ENCODE peak calls at places on chromosomes 11 and 22, in six cellular contexts. Z is IMR-90, F is RWPE2, I is choroid plexus epithelial cell, B is left ventricle myocardium inferior, Y is GM23338. P is an unnamed sample.

GRCh38 chr11:94776351-94777321 is 8.5 kb downstream of the AMOTL1 start:
- DNase-seq in Z (peak), F (no peak), I (peak), B (no peak), Y (no peak), P (no peak)

GRCh38 chr11:12363373-12363772 is 14.0 kb upstream of the PARVA start:
- DNase-seq in Z (no peak), F (no peak), I (no peak), B (no peak), Y (no peak), P (peak)

GRCh38 chr11:104776501-104777170 is 121.6 kb downstream of the CASP12 start:
- DNase-seq in Z (peak), F (no peak), I (peak), B (no peak), Y (no peak), P (no peak)

GRCh38 chr11:73402834-73403185 is 26.6 kb downstream of the RELT start:
- DNase-seq in Z (no peak), F (no peak), I (peak), B (no peak), Y (no peak), P (no peak)

GRCh38 chr11:125429174-125429707 is 66.8 kb downstream of the FEZ1 start:
- DNase-seq in Z (peak), F (no peak), I (peak), B (peak), Y (peak), P (peak)

GRCh38 chr11:21866781-21867180 is 326.1 kb upstream of the ANO5 start:
- DNase-seq in Z (no peak), F (no peak), I (no peak), B (no peak), Y (no peak), P (no peak)

GRCh38 chr11:27370374-27370773 is 7.4 kb upstream of the CCDC34 start:
- DNase-seq in Z (peak), F (no peak), I (no peak), B (no peak), Y (peak), P (no peak)

GRCh38 chr22:37126383-37126782 is 16.9 kb upstream of the TMPRSS6 start:
- DNase-seq in Z (no peak), F (no peak), I (no peak), B (no peak), Y (peak), P (no peak)

GRCh38 chr11:45646275-45646970 is 19.0 kb downstream of the CHST1 start:
- DNase-seq in Z (peak), F (no peak), I (peak), B (no peak), Y (peak), P (peak)

GRCh38 chr22:47082505-47082904 is 320.1 kb downstream of the TBC1D22A start:
- DNase-seq in Z (no peak), F (no peak), I (no peak), B (no peak), Y (no peak), P (no peak)

GRCh38 chr11:75668508-75669297 is at the start of gene MAP6:
- DNase-seq in Z (no peak), F (no peak), I (no peak), B (peak), Y (peak), P (peak)

GRCh38 chr11:42315846-42316245 is 856.4 kb upstream of the LRRC4C start:
- DNase-seq in Z (no peak), F (no peak), I (peak), B (no peak), Y (no peak), P (no peak)

GRCh38 chr11:3006505-3007260 is 14.6 kb upstream of the NAP1L4 start:
- DNase-seq in Z (no peak), F (no peak), I (no peak), B (no peak), Y (no peak), P (peak)

GRCh38 chr22:27663812-27664211 is 137.7 kb downstream of the MN1 start:
- DNase-seq in Z (peak), F (no peak), I (no peak), B (no peak), Y (no peak), P (no peak)

GRCh38 chr11:45650166-45651095 is 15.0 kb downstream of the CHST1 start:
- DNase-seq in Z (no peak), F (no peak), I (no peak), B (no peak), Y (no peak), P (peak)

GRCh38 chr22:30562391-30562790 is 12.1 kb downstream of the GAL3ST1 start:
- DNase-seq in Z (no peak), F (no peak), I (no peak), B (no peak), Y (no peak), P (peak)

GRCh38 chr11:122756417-122756816 is 81.9 kb upstream of the CRTAM start:
- DNase-seq in Z (no peak), F (no peak), I (no peak), B (peak), Y (no peak), P (no peak)

GRCh38 chr11:84313830-84314359 is 1027.7 kb upstream of the CCDC90B start:
- DNase-seq in Z (no peak), F (no peak), I (peak), B (no peak), Y (no peak), P (no peak)

GRCh38 chr22:23835773-23836144 is 3.0 kb downstream of the DERL3 start:
- DNase-seq in Z (no peak), F (no peak), I (no peak), B (peak), Y (no peak), P (no peak)

GRCh38 chr11:86177319-86177718 is 67.2 kb upstream of the EED start:
- DNase-seq in Z (no peak), F (no peak), I (peak), B (no peak), Y (no peak), P (no peak)

GRCh38 chr11:16280256-16280682 is 76.1 kb downstream of the SOX6 start:
- DNase-seq in Z (no peak), F (peak), I (no peak), B (peak), Y (no peak), P (peak)

GRCh38 chr11:68751331-68751856 is at the start of gene TESMIN:
- DNase-seq in Z (peak), F (peak), I (peak), B (peak), Y (peak), P (peak)

GRCh38 chr22:46909237-46910030 is 147.0 kb downstream of the TBC1D22A start:
- DNase-seq in Z (no peak), F (no peak), I (no peak), B (no peak), Y (no peak), P (no peak)

GRCh38 chr11:69380921-69381581 is 87.1 kb downstream of the MYEOV start:
- DNase-seq in Z (no peak), F (peak), I (no peak), B (no peak), Y (no peak), P (peak)

GRCh38 chr22:17348464-17349103 is 20.7 kb upstream of the CECR2 start:
- DNase-seq in Z (no peak), F (no peak), I (no peak), B (no peak), Y (no peak), P (no peak)

GRCh38 chr11:110121204-110121603 is 28.0 kb downstream of the ZC3H12C start:
- DNase-seq in Z (peak), F (no peak), I (peak), B (no peak), Y (no peak), P (no peak)

GRCh38 chr11:94790771-94791180 is 22.6 kb downstream of the AMOTL1 start:
- DNase-seq in Z (peak), F (no peak), I (no peak), B (no peak), Y (no peak), P (no peak)

DNA sequence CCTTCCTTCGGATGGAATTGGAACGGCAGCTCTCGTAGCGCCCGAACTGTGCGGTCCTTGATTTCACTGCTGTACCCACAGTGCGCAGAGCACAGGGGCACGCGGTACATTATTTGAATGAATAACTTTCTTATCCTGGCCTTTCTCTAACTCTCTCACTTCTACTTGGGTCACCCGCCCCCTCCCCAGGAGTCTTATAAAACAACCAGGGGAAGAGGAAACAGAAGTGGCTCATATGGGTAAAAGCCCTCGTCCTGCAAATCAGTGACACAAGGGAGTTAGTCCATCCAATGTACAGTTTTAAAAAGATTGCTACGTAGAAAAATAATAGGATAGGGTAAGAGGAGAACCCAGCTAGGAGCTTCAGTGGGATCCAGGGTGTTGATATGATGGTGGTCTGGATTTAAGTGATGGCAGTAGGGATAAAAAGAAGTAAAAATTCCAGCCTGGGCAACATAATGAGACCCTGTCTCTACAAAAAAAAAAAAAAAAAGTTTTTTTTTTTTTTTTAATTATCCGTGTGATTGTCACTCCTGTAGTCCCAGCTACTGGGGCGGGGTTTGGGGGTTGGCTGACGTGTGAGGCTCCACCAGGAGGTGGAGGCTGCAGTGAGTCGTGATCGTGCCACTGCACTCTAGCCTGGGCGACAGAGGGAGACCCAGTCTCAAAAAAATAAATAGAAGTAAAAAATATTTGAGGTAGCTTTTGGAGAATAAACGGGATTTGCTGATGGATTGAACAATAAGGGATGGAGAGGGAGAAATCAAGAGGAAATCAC is 7.1 kb upstream of the L3MBTL2 start:
- DNase-seq in Z (no peak), F (no peak), I (no peak), B (peak), Y (peak), P (peak)
- TF ChIP-seq CTCF in Z (no peak), F (no peak), I (peak), B (peak), Y (peak), P (no peak)

GRCh38 chr22:25081409-25081824 is 118.2 kb upstream of the CRYBB3 start:
- DNase-seq in Z (peak), F (no peak), I (peak), B (no peak), Y (peak), P (no peak)
- TF ChIP-seq CTCF in Z (peak), F (peak), I (peak), B (peak), Y (peak), P (peak)

DNA sequence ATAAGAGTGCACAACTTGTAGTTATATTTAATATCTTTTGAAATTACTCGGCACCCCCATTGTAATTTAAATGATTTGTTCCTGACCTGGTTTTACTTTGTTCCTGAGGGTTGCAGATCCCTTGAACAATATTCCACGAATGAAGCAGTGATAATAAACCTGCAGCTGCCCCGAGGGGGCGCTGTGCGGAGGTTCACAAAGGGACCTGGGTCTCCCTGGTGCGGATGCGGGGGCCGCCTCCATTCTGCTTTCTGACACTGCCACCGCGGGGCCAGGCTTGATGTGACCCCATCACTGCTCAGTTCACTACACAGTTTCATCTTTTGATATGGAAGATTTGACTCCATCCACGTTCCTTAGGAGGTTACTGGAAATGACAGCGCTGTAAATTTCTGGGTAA is 62.9 kb upstream of the PRODH start:
- DNase-seq in Z (no peak), F (no peak), I (no peak), B (no peak), Y (peak), P (no peak)
- TF ChIP-seq CTCF in Z (peak), F (no peak), I (peak), B (no peak), Y (peak), P (peak)

DNA sequence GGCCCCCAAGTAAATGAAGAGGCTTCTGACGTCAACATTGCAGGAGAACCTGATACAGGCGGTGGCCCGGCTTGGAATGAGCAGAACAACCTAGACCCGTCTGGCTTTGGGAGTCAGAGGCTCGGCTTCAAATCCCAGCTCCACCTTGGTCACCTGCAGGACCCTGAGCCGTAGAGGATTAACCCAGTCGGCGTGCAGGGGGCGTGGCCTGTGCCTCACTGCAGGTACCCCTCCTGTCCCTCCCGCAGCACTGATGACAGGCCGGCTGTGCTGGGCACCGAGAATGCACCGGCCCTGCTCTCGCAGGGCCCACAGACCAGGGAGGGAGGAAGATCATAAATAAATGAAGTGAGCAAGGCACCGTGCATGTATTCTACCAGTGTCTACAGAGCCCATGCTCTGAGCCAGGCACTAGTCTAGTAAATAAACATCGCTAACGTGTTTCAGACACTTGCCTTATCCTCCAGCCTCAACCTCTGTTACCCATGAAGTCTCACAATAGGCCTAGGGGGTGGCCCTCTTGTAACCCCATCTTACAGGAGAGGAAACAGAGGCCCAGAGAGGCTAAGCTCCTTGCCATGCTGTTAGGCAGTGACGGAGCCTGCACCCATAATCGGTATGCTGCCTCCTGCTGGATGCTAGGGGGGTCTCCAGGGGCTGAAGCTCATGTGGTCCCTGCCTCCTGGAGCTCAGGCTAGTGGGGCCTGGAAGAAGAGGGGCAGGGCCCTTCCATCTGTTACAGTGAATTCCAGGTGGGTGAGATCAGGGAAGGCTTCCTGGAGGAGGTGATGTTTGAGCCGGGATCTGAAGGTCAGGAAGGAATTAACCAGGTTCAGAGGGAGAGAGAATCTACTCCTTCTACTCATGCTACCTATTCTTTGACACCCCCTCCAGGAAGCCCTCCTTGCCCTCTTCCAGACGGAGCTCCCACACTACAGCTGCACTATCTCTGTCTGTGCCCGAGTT is 53.4 kb downstream of the RTL6 start:
- DNase-seq in Z (no peak), F (no peak), I (peak), B (no peak), Y (peak), P (peak)
- TF ChIP-seq CTCF in Z (peak), F (no peak), I (peak), B (no peak), Y (peak), P (peak)

GRCh38 chr22:33095661-33096060 is 37.5 kb upstream of the SYN3 start:
- DNase-seq in Z (no peak), F (no peak), I (no peak), B (no peak), Y (no peak), P (no peak)
- TF ChIP-seq CTCF in Z (no peak), F (no peak), I (no peak), B (no peak), Y (no peak), P (no peak)

GRCh38 chr11:64765291-64765803 is 5.6 kb upstream of the PYGM start:
- DNase-seq in Z (no peak), F (no peak), I (no peak), B (no peak), Y (peak), P (no peak)
- TF ChIP-seq CTCF in Z (no peak), F (no peak), I (peak), B (peak), Y (peak), P (peak)

GRCh38 chr11:130070829-130071205 is 1.1 kb downstream of the APLP2 start:
- DNase-seq in Z (peak), F (no peak), I (peak), B (no peak), Y (peak), P (peak)

GRCh38 chr11:130069684-130070108 is at the start of gene APLP2:
- DNase-seq in Z (peak), F (peak), I (peak), B (peak), Y (peak), P (peak)

GRCh38 chr11:130070109-130070828 is 575 bp downstream of the APLP2 start:
- DNase-seq in Z (peak), F (no peak), I (peak), B (peak), Y (peak), P (peak)

GRCh38 chr11:130068546-130068985 is 1.1 kb upstream of the APLP2 start:
- DNase-seq in Z (no peak), F (no peak), I (no peak), B (no peak), Y (peak), P (peak)

GRCh38 chr11:130068986-130069683 is 559 bp upstream of the APLP2 start:
- DNase-seq in Z (peak), F (peak), I (peak), B (peak), Y (peak), P (peak)
- TF ChIP-seq CTCF in Z (peak), F (no peak), I (peak), B (peak), Y (no peak), P (no peak)

DNA sequence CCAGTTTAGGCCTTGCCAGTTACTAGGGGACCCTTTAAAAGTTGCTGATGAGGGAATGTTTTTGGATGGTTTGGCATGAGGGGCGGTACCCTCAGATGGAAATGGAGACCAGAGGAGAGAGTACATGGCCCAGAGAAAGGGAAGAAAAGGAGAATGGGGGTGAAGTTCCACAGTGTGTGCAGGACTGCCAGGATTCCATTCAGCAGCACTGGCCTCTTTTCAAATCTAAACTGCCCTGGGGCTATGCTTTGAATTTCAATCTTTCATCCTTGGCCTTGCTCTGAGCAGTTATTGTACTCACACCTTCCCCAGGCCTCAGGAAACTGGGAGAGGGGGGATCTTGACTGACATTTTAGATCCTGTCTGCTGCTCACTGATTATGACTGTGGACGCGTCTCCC is 3.0 kb downstream of the SLC3A2 start:
- DNase-seq in Z (no peak), F (no peak), I (no peak), B (no peak), Y (no peak), P (peak)
- TF ChIP-seq CTCF in Z (no peak), F (no peak), I (no peak), B (no peak), Y (no peak), P (no peak)

P was measured in osteoblast.